ENCODE peak calls at places on chromosomes 7 and 10, in nine cellular contexts. C is endothelial cell of umbilical vein; D is A549; K is dorsolateral prefrontal cortex; A is GM23248; Z is CD4-positive, alpha-beta memory T cell; W is ascending aorta; R is H1; L is heart left ventricle. U is an unnamed sample.

GRCh38 chr7:2066251-2066919 is 166.4 kb downstream of the MAD1L1 start:
- DNase-seq in C (no peak), D (no peak), K (no peak), A (no peak), Z (peak; percentile 26), W (no peak), R (no peak), L (no peak), U (no peak)

GRCh38 chr10:3418901-3419300 is 246.3 kb upstream of the PITRM1 start:
- DNase-seq in C (no peak), D (no peak), K (no peak), A (no peak), Z (no peak), W (no peak), R (no peak), L (no peak), U (no peak)

GRCh38 chr7:68787586-68787985 is 810.7 kb upstream of the AUTS2 start:
- DNase-seq in C (no peak), D (no peak), K (no peak), A (no peak), Z (no peak), W (no peak), R (no peak), L (no peak), U (no peak)

GRCh38 chr10:88401671-88402347 is 181.3 kb downstream of the RNLS start:
- DNase-seq in C (peak; percentile 16), D (no peak), K (no peak), A (peak; percentile 57), Z (no peak), W (no peak), R (no peak), L (no peak), U (no peak)

GRCh38 chr7:68205826-68206225 is 1209.2 kb downstream of the TYW1 start:
- DNase-seq in C (no peak), D (no peak), K (no peak), A (no peak), Z (no peak), W (no peak), R (no peak), L (no peak), U (no peak)

GRCh38 chr10:100186253-100186780 is 488 bp upstream of the ERLIN1 start:
- DNase-seq in C (no peak), D (peak; percentile 48), K (no peak), A (peak; percentile 73), Z (no peak), W (no peak), R (no peak), L (peak; percentile 50), U (no peak)

GRCh38 chr10:32077896-32078295 is 21.7 kb upstream of the KIF5B start:
- DNase-seq in C (no peak), D (no peak), K (no peak), A (peak; percentile 95), Z (no peak), W (no peak), R (no peak), L (peak; percentile 73), U (no peak)

GRCh38 chr10:83952273-83952672 is 187.0 kb upstream of the GHITM start:
- DNase-seq in C (no peak), D (no peak), K (no peak), A (no peak), Z (no peak), W (no peak), R (no peak), L (no peak), U (no peak)

GRCh38 chr7:137810248-137810647 is 36.5 kb downstream of the DGKI start:
- DNase-seq in C (no peak), D (no peak), K (no peak), A (no peak), Z (no peak), W (no peak), R (no peak), L (no peak), U (no peak)

GRCh38 chr7:122143376-122143750 is 686 bp downstream of the AASS start:
- DNase-seq in C (peak; percentile 64), D (no peak), K (no peak), A (peak; percentile 52), Z (peak; percentile 12), W (no peak), R (no peak), L (peak; percentile 25), U (peak; percentile 10)

GRCh38 chr10:50470345-50470744 is 153.4 kb downstream of the SGMS1 start:
- DNase-seq in C (no peak), D (no peak), K (no peak), A (peak; percentile 8), Z (no peak), W (no peak), R (no peak), L (no peak), U (no peak)

GRCh38 chr10:74078037-74078436 is 72.6 kb downstream of the AP3M1 start:
- DNase-seq in C (peak; percentile 77), D (no peak), K (no peak), A (peak; percentile 57), Z (no peak), W (no peak), R (no peak), L (no peak), U (no peak)

GRCh38 chr10:115093286-115093775 is at the start of gene ATRNL1:
- DNase-seq in C (no peak), D (no peak), K (peak; percentile 52), A (peak; percentile 49), Z (no peak), W (no peak), R (no peak), L (peak; percentile 32), U (no peak)

DNA sequence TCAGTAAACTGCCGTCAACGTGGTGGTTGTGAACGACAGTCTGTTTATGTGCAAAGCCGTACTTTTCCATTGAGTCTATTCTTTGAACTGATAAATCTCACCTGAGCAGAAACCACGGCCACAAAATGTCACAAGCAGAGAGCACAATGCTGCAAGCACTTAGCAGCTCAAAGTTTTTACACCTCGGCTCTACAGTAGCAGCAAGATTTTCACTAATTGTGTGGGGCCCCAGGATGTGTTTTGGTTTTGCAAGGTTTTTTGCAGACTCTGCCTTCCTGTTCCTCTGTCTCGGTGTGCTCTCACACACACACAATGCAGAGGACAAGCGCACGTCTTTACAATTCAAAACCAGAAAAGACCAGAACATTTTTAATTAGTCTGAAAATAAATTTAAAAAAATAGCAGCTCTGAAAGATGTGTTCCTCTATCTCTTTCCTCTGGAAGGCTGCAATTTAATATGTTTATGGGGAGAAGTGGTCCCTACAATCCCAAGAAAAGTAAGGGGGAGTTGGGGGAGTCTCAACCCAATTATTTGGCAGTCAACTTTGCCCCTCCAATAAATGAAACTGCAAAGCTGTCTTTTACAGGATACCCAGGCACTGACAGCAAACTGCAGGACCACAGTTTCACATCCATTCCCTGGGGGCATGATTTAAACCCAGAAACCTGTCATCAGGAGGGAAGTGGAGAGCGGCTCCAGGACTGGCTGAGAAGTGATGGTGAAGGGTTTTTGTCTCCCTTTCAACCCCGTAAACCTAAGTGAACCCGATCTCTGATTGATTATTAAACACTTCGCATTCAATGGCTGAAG is 73.8 kb upstream of the SFMBT2 start:
- DNase-seq in C (no peak), D (no peak), K (no peak), A (no peak), Z (peak; percentile 73), W (no peak), R (no peak), L (no peak), U (no peak)
- H3K27ac ChIP-seq in C (no peak overlapping the region), D (no peak overlapping the region), K (no peak overlapping the region), A (no peak overlapping the region), Z (peak overlapping the region; percentile 45), W (no peak overlapping the region), R (no peak overlapping the region), L (peak overlapping the region; percentile 21), U (peak overlapping the region; percentile 58)

DNA sequence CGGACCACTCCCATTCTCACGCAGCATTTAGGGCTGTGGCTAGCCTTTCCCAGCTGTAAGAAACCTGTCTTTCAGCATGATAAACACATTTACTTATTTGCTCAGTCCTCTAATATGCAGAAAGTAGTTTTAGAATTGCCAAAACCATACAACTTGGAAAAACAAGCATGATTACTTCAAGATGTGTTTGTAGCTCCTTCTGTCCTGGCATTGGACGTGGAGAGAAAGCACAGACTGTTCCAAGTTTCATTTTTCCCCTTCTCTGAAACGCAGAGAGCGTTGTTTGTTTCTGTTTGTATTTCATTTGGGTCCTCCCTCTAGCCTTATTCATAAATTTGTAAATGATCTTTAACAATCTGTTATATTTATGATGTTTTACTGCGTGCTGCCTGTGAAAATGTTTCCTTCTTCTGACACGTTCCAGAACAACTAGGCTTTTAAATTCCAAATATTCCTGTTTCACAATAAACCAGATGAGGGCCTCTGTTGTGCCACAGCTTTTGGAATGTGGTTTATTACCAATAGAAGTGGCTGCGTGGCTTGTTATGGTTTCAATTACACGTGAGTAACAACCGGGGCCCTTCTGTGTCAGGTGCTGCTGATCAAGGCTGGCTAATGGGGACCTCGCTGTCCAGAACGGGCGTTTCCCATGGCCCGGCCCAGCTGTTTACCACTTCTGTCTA is 26.1 kb downstream of the MNX1 start:
- DNase-seq in C (no peak), D (no peak), K (no peak), A (peak; percentile 89), Z (no peak), W (no peak), R (no peak), L (no peak), U (no peak)
- H3K27ac ChIP-seq in C (no peak overlapping the region), D (no peak overlapping the region), K (no peak overlapping the region), A (peak overlapping the region; percentile 61), Z (no peak overlapping the region), W (no peak overlapping the region), R (no peak overlapping the region), L (no peak overlapping the region), U (no peak overlapping the region)

GRCh38 chr7:5693529-5693928 is 87.9 kb downstream of the RNF216 start:
- DNase-seq in C (peak; percentile 50), D (no peak), K (no peak), A (peak; percentile 62), Z (no peak), W (no peak), R (no peak), L (peak; percentile 58), U (no peak)
- H3K27ac ChIP-seq in C (peak overlapping the region; percentile 45), D (peak overlapping the region; percentile 95), K (peak overlapping the region; percentile 87), A (peak overlapping the region; percentile 99), Z (peak overlapping the region; percentile 64), W (peak overlapping the region; percentile 94), R (no peak overlapping the region), L (peak overlapping the region; percentile 89), U (peak overlapping the region; percentile 54)

GRCh38 chr7:6437251-6437650 is 10.5 kb downstream of the DAGLB start:
- DNase-seq in C (no peak), D (no peak), K (no peak), A (peak; percentile 11), Z (no peak), W (no peak), R (no peak), L (no peak), U (no peak)

GRCh38 chr7:6435486-6436384 is 12.0 kb downstream of the DAGLB start:
- DNase-seq in C (peak; percentile 84), D (peak; percentile 95), K (peak; percentile 84), A (peak; percentile 85), Z (peak; percentile 87), W (no peak), R (peak; percentile 56), L (peak; percentile 79), U (peak; percentile 33)

GRCh38 chr7:6436385-6436685 is 11.4 kb downstream of the DAGLB start:
- DNase-seq in C (no peak), D (no peak), K (no peak), A (no peak), Z (no peak), W (no peak), R (no peak), L (no peak), U (peak; percentile 58)

GRCh38 chr7:6440381-6440780 is 7.4 kb downstream of the DAGLB start:
- DNase-seq in C (no peak), D (no peak), K (no peak), A (no peak), Z (no peak), W (no peak), R (no peak), L (no peak), U (no peak)

GRCh38 chr7:6438427-6438826 is 9.3 kb downstream of the DAGLB start:
- DNase-seq in C (peak; percentile 73), D (no peak), K (no peak), A (no peak), Z (no peak), W (no peak), R (no peak), L (no peak), U (no peak)
- H3K27ac ChIP-seq in C (peak overlapping the region; percentile 6), D (no peak overlapping the region), K (no peak overlapping the region), A (no peak overlapping the region), Z (no peak overlapping the region), W (no peak overlapping the region), R (no peak overlapping the region), L (no peak overlapping the region), U (no peak overlapping the region)